ENCODE peak calls at places on chromosomes 7 and 10, in ten cellular contexts. M is CD8-positive, alpha-beta memory T cell; X is transverse colon; E is heart left ventricle; A is colonic mucosa; R is IMR-90; U is testis; S is spleen; J is stomach; K is CD8-positive, alpha-beta T cell. F is an unnamed sample. For H3K4me1, the result is how much of the 10 kb centered on the place peaks cover.

GRCh38 chr7:16660702-16661464 is 14.9 kb downstream of the BZW2 start:
- DNase-seq in M (no peak), X (no peak), U (no peak), R (peak), K (no peak), A (no peak), E (no peak), S (no peak), J (no peak), F (no peak)

GRCh38 chr7:127857464-127857841 is 173.8 kb downstream of the LRRC4 start:
- DNase-seq in S (no peak), J (no peak), X (no peak), U (no peak), R (no peak), A (no peak), E (no peak), M (no peak), K (no peak), F (no peak)

GRCh38 chr10:110141747-110142625 is 65.4 kb upstream of the MXI1 start:
- DNase-seq in E (peak), S (no peak), M (no peak), R (no peak), U (peak), J (peak), K (no peak), A (no peak), X (peak), F (no peak)

GRCh38 chr7:137001041-137001440 is 132.6 kb downstream of the CHRM2 start:
- DNase-seq in J (no peak), A (no peak), U (no peak), S (no peak), R (peak), M (no peak), E (no peak), X (no peak), K (no peak), F (no peak)

GRCh38 chr10:125116652-125117310 is 43.6 kb downstream of the CTBP2 start:
- DNase-seq in M (no peak), J (no peak), U (no peak), X (no peak), K (no peak), A (no peak), R (no peak), E (no peak), S (peak), F (no peak)

GRCh38 chr7:7190142-7190541 is 7.8 kb downstream of the C1GALT1 start:
- DNase-seq in E (no peak), K (no peak), M (no peak), J (no peak), A (no peak), X (no peak), S (no peak), U (no peak), R (peak), F (no peak)

GRCh38 chr10:43816351-43817321 is 168.0 kb upstream of the ZNF32 start:
- DNase-seq in M (peak), K (peak), R (peak), A (peak), X (peak), U (no peak), J (peak), S (peak), E (peak), F (peak)

GRCh38 chr7:124712017-124712416 is 53.6 kb downstream of the GPR37 start:
- DNase-seq in S (no peak), E (no peak), X (no peak), J (no peak), R (no peak), U (no peak), M (no peak), A (no peak), K (no peak), F (no peak)

GRCh38 chr7:66921918-66922486 is 977 bp downstream of the TMEM248 start:
- DNase-seq in R (no peak), A (peak), M (peak), J (no peak), S (no peak), U (no peak), K (peak), E (no peak), X (peak), F (peak)

GRCh38 chr10:45602082-45602730 is 70.4 kb downstream of the ZFAND4 start:
- DNase-seq in A (no peak), M (no peak), J (no peak), R (peak), X (no peak), E (no peak), S (no peak), U (no peak), K (no peak), F (no peak)

GRCh38 chr7:69190738-69191137 is 407.5 kb upstream of the AUTS2 start:
- DNase-seq in M (no peak), U (no peak), A (no peak), J (no peak), R (no peak), X (no peak), E (no peak), S (no peak), K (no peak), F (no peak)

GRCh38 chr10:35797187-35797586 is 155.1 kb upstream of the FZD8 start:
- DNase-seq in M (no peak), R (peak), K (no peak), J (no peak), A (no peak), X (no peak), E (no peak), U (no peak), S (no peak), F (no peak)

GRCh38 chr7:111835066-111835465 is 272.8 kb upstream of the IMMP2L start:
- DNase-seq in A (no peak), J (no peak), M (no peak), R (peak), S (no peak), K (no peak), X (no peak), U (no peak), E (no peak), F (no peak)

GRCh38 chr10:29834990-29835569 is 200.3 kb upstream of the SVIL start:
- DNase-seq in X (no peak), K (no peak), U (no peak), M (no peak), J (no peak), R (peak), E (no peak), A (no peak), S (no peak), F (no peak)
- H3K4me1 ChIP-seq in X (under half), K (under half), U (under half), M (under half), J (under half), R (under half), E (under half), A (under half), S (under half), F (under half)

DNA sequence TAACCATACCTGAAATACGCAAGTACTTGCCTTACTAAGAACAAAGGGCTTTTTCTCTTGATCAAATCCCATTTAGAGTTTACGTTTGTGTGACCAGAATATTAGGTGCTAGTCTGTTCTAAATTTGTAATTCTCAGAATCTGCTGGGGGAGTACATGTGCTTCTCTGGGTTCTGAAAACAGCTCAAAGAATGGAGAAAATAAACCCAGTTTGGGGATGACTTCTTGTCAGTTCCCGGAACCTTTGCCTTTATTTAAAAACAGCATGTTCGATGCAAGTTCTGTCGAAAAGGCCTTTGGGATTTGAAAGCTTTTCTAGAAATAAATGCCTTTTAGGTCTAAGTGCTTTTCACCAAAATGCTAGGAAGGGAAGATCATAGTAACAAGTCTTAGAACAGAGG is 147.0 kb downstream of the ARID5B start:
- DNase-seq in K (no peak), U (no peak), E (no peak), X (no peak), J (no peak), S (no peak), A (no peak), M (no peak), R (no peak), F (no peak)
- H3K4me3 ChIP-seq in K (no peak), U (peak), E (peak), X (no peak), J (no peak), S (no peak), A (peak), M (peak), R (peak), F (no peak)

DNA sequence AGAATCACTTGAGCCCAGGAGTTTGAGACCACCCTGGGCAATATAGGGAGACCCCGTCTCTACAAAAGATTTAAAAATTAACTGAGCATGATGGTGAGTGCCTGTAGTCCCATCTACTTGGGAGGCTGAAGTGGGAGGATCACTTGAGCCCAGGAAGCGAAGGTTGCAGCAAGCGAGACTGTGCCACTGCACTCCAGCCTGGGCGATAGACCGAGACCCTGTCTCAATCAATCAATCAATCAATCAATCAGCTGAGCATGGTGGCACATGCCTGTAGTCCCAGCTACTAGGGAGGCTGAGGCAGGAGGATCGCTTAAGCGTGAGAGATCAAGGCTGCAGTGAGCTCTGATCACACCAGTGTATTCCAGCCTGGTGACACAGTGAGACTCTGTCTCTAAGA is 40.5 kb downstream of the DNAJB12 start:
- DNase-seq in M (no peak), E (no peak), S (peak), A (no peak), X (no peak), J (no peak), R (no peak), K (no peak), U (no peak), F (no peak)
- H3K4me1 ChIP-seq in M (half or more), E (half or more), S (half or more), A (under half), X (under half), J (half or more), R (under half), K (half or more), U (half or more), F (half or more)

GRCh38 chr7:51797371-51797770 is 480.8 kb upstream of the COBL start:
- DNase-seq in A (no peak), R (no peak), M (no peak), J (no peak), X (no peak), E (no peak), U (no peak), K (no peak), S (no peak), F (no peak)

GRCh38 chr7:51802698-51803097 is 486.1 kb upstream of the COBL start:
- DNase-seq in K (no peak), R (no peak), M (no peak), A (no peak), E (no peak), J (no peak), X (no peak), U (no peak), S (no peak), F (no peak)
- H3K4me3 ChIP-seq in K (no peak), R (no peak), M (no peak), A (no peak), E (no peak), J (no peak), X (no peak), U (no peak), S (no peak), F (no peak)

GRCh38 chr10:26809973-26810372 is 50.8 kb downstream of the ABI1 start:
- DNase-seq in X (no peak), R (no peak), A (no peak), J (no peak), E (no peak), S (no peak), M (no peak), U (no peak), K (no peak), F (no peak)
- H3K4me1 ChIP-seq in X (under half), R (under half), A (under half), J (under half), E (under half), S (half or more), M (under half), U (under half), K (under half), F (under half)

F was measured in DND-41.